ENCODE peak calls at places on chromosomes 11 and 22, in five cellular contexts. E is HCT116, M is H1, B is GM12878, R is K562. K is an unnamed sample.

GRCh38 chr11:102900346-102900745 is 25.6 kb upstream of the MMP12 start:
- DNase-seq in B (no peak), E (no peak), M (no peak), R (no peak), K (no peak)

GRCh38 chr22:18110194-18110943 is at the start of gene TUBA8:
- DNase-seq in M (peak), E (no peak), B (no peak), R (no peak), K (peak)

GRCh38 chr11:125128450-125128849 is 17.0 kb upstream of the TMEM218 start:
- DNase-seq in E (no peak), M (no peak), R (no peak), B (no peak), K (no peak)

GRCh38 chr11:35158371-35159081 is 19.6 kb downstream of the CD44 start:
- DNase-seq in R (no peak), M (no peak), E (no peak), B (no peak), K (no peak)

GRCh38 chr11:77547047-77547836 is 42.5 kb upstream of the AQP11 start:
- DNase-seq in E (no peak), R (no peak), M (no peak), B (no peak), K (no peak)

GRCh38 chr11:65786008-65786785 is 666 bp upstream of the OVOL1 start:
- DNase-seq in R (no peak), M (peak), E (no peak), B (no peak), K (no peak)

GRCh38 chr11:101034076-101034475 is 95.5 kb downstream of the PGR start:
- DNase-seq in M (no peak), E (no peak), B (no peak), R (no peak), K (no peak)

GRCh38 chr11:57699813-57700212 is 12.2 kb downstream of the MED19 start:
- DNase-seq in E (no peak), B (no peak), M (peak), R (no peak), K (no peak)

GRCh38 chr11:117345039-117345438 is 17.4 kb downstream of the CEP164 start:
- DNase-seq in R (no peak), B (no peak), M (no peak), E (no peak), K (no peak)

GRCh38 chr22:41263704-41264103 is 22.3 kb downstream of the RANGAP1 start:
- DNase-seq in M (no peak), R (no peak), B (no peak), E (no peak), K (no peak)

GRCh38 chr11:4095509-4096230 is 1.1 kb downstream of the RRM1 start:
- DNase-seq in E (no peak), B (no peak), R (peak), M (no peak), K (no peak)

GRCh38 chr11:76466666-76467065 is 21.8 kb downstream of the EMSY start:
- DNase-seq in E (no peak), M (no peak), B (no peak), R (no peak), K (no peak)

GRCh38 chr11:61732705-61733104 is 19.7 kb upstream of the MYRF start:
- DNase-seq in B (no peak), M (no peak), R (no peak), E (no peak), K (no peak)

GRCh38 chr11:105670811-105671210 is 60.9 kb downstream of the GRIA4 start:
- DNase-seq in E (peak), M (no peak), B (no peak), R (no peak), K (no peak)

GRCh38 chr11:86888164-86888977 is 66.8 kb downstream of the FZD4 start:
- DNase-seq in R (no peak), E (no peak), M (no peak), B (no peak), K (no peak)

GRCh38 chr11:28566643-28567042 is 458.5 kb downstream of the METTL15 start:
- DNase-seq in R (peak), M (peak), B (no peak), E (peak), K (peak)
- TF ChIP-seq ZNF274 in R (no peak), M (no peak), B (no peak), E (no peak), K (no peak)

GRCh38 chr11:121895919-121896318 is 220.1 kb downstream of the BLID start:
- DNase-seq in R (no peak), E (no peak), B (no peak), M (no peak), K (no peak)

GRCh38 chr11:121904148-121904547 is 211.9 kb downstream of the BLID start:
- DNase-seq in B (no peak), E (no peak), M (no peak), R (no peak), K (no peak)

GRCh38 chr11:121898913-121899312 is 217.1 kb downstream of the BLID start:
- DNase-seq in B (no peak), E (no peak), M (no peak), R (no peak), K (no peak)

GRCh38 chr11:121901853-121902252 is 214.2 kb downstream of the BLID start:
- DNase-seq in E (no peak), B (no peak), R (no peak), M (no peak), K (no peak)

DNA sequence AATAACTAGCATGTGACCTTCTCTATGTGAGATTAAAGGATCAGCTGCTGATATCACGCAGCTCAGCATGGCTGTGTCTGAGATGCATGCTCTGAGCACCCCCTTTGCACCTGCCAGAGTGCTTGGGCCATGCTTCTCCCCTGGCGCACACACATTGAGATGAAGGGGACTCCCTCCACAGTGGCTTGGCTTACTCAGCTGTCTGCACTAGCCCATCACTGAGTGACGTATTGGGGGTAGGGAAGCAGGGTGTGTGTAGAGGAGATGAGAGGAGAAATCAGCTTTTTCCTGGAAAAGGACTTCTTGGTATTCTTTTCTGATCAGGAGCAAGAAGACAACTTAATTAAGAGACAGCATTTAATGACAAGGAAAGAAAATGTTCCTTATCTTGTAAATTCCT is 216.5 kb downstream of the BLID start:
- DNase-seq in B (no peak), R (no peak), E (no peak), M (no peak), K (no peak)
- TF ChIP-seq ZNF274 in B (no peak), R (no peak), E (no peak), M (no peak), K (no peak)

DNA sequence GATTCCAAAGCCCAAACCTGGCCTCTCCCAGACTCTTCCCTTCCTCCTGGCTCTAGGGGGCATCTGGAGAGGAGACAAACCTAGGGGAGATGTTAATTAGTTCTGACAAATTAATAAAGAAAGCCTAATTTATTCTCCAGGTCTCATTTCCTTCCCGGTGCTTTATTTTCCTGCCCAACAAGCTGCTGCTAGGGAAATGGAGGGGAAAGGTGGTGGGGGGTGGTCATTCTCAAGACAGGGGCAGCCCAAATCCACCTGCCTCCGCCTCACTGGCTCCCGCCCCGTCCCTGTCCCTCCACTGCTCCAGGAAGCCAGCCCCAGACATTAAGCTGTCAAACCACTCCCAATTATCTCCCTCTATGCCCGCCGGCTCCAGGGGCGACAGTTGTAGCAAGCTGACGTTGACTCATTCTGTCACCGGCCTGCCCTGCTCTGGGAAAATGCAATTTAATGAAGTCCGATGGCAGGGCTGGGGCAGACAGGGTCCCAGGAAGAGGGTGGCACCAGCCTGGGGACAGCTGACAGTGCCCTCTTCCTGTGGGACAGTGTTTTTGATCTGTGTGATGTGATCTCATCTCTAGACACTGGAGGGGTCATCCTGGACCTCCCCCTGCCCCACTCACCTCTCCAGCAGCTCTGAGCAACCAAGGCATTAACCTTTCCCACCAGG is 27.3 kb downstream of the NECTIN1 start:
- DNase-seq in E (no peak), B (no peak), R (no peak), M (no peak), K (no peak)
- TF ChIP-seq ZNF274 in E (no peak), B (no peak), R (no peak), M (no peak), K (no peak)

DNA sequence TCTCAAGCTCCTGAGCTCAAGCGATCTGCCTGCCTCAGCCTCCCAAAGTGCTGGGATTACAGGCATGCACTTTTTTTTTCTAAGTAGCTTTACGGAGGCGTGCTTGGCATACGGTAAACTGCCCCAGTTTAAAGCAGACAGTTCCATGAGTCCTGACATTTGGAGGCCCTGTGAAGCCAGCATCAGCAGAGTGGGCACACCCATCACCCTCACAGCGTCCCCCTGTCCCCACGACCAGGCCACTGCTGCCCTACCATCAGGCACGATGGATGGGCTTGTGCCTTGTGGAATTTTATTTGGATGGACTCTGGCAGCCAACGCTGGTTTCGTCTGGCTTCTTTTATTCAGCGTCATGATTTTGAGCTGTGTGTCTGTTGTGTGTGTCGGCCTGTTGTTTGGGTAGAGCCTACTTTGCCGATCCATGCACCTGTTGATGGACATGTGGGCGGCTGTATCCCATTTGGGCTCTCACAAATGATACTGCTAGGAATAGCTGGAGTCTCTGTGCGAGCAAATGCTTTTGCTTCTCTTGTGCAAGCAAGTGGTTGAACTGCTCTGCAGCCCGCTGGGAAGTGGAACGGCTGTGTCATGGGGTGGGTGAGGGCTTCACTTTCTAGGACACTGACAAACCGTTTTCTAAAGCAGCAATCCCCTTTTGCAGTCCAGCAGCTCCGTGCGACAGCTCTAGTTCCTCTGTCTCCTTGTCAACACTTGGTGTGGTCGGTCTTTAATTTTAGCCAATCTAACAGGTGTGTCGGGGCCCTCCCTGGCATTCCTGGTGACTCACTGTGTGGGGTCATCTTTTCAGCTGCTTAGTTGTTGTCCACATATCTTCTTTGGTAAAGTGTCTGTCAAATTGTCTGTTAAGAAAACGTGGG is 23.8 kb downstream of the KCNQ1 start:
- DNase-seq in M (no peak), E (no peak), B (no peak), R (peak), K (no peak)
- TF ChIP-seq ZNF274 in M (no peak), E (no peak), B (no peak), R (no peak), K (no peak)

K was measured in NT2/D1.